ENCODE peak calls at places on chromosomes 11 and 22, in six cellular contexts. M, H, Z, B, N and I are unnamed samples.

GRCh38 chr11:6742260-6742659 is 29.5 kb downstream of the OR2AG2 start:
- DNase-seq in M (no peak), H (no peak), Z (no peak), B (no peak), N (no peak), I (no peak)

GRCh38 chr11:76825726-76826396 is 34.9 kb upstream of the ACER3 start:
- DNase-seq in M (no peak), H (no peak), Z (no peak), B (no peak), N (no peak), I (no peak)

GRCh38 chr11:61890536-61891330 is 612 bp downstream of the FADS3 start:
- DNase-seq in M (peak; percentile 80), H (peak; percentile 74), Z (peak; percentile 55), B (peak; percentile 63), N (no peak), I (peak; percentile 66)

GRCh38 chr11:127895776-127896175 is 691.6 kb downstream of the ETS1 start:
- DNase-seq in M (no peak), H (no peak), Z (no peak), B (no peak), N (no peak), I (no peak)

GRCh38 chr11:114233755-114234154 is 62.4 kb upstream of the NNMT start:
- DNase-seq in M (no peak), H (no peak), Z (no peak), B (no peak), N (no peak), I (peak; percentile 25)

GRCh38 chr11:9943346-9944110 is 279.7 kb downstream of the SWAP70 start:
- DNase-seq in M (peak; percentile 68), H (no peak), Z (peak; percentile 3), B (no peak), N (no peak), I (no peak)

GRCh38 chr22:24157783-24158170 is 23.5 kb upstream of the SUSD2 start:
- DNase-seq in M (peak; percentile 27), H (no peak), Z (no peak), B (no peak), N (no peak), I (no peak)

GRCh38 chr11:88680806-88681205 is 343.3 kb upstream of the CTSC start:
- DNase-seq in M (peak; percentile 44), H (no peak), Z (no peak), B (no peak), N (no peak), I (no peak)

GRCh38 chr11:111019449-111019848 is 226.1 kb upstream of the POU2AF2 start:
- DNase-seq in M (no peak), H (no peak), Z (no peak), B (no peak), N (no peak), I (no peak)

GRCh38 chr11:61102667-61103491 is 590 bp downstream of the CD5 start:
- DNase-seq in M (no peak), H (no peak), Z (no peak), B (no peak), N (no peak), I (no peak)

GRCh38 chr22:47716890-47717615 is 954.6 kb downstream of the TBC1D22A start:
- DNase-seq in M (no peak), H (no peak), Z (no peak), B (no peak), N (no peak), I (no peak)

GRCh38 chr11:65592840-65593517 is 2.6 kb downstream of the KCNK7 start:
- DNase-seq in M (no peak), H (no peak), Z (no peak), B (no peak), N (no peak), I (no peak)

GRCh38 chr11:112219476-112220232 is 6.6 kb upstream of the PTS start:
- DNase-seq in M (peak; percentile 57), H (no peak), Z (peak; percentile 67), B (no peak), N (peak; percentile 74), I (peak; percentile 67)

GRCh38 chr22:43420991-43421665 is 9.3 kb downstream of the MPPED1 start:
- DNase-seq in M (no peak), H (peak; percentile 40), Z (no peak), B (no peak), N (no peak), I (no peak)

GRCh38 chr11:85826096-85826855 is 15.3 kb upstream of the SYTL2 start:
- DNase-seq in M (peak; percentile 38), H (no peak), Z (no peak), B (no peak), N (peak; percentile 50), I (peak; percentile 35)

GRCh38 chr11:2987881-2988280 is 4.2 kb downstream of the NAP1L4 start:
- DNase-seq in M (peak; percentile 15), H (no peak), Z (no peak), B (no peak), N (no peak), I (no peak)

DNA sequence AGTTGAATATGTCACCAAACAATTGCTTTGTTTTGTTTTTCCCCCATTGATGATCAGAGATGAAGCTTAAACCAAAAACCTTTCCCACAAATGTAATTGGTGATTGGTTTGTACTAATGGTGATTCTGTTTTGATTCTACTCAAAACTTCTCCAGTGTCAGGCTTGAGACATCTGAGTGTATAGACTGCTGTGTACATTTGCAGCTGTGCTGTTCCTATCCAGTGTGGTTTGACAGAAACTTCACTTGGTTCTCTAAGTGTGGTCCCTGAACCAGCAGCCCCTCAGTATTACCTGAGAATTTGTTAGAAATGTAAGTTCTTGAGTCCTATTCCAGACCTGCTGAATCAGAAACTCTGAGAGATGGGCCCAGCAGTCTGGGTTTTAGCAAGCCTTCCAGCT is 84.8 kb downstream of the PPP6R3 start:
- DNase-seq in M (no peak), H (no peak), Z (no peak), B (no peak), N (no peak), I (no peak)
- H3K4me1 ChIP-seq in M (peaks cover 11% of the 10 kb centered on the region), H (peaks cover 41% of the 10 kb centered on the region), Z (peaks cover 24% of the 10 kb centered on the region), B (peaks cover 24% of the 10 kb centered on the region), N (peaks cover 32% of the 10 kb centered on the region), I (peaks cover 13% of the 10 kb centered on the region)

GRCh38 chr11:105667441-105667840 is 57.6 kb downstream of the GRIA4 start:
- DNase-seq in M (no peak), H (no peak), Z (no peak), B (no peak), N (no peak), I (no peak)
- TF ChIP-seq CTCF in M (no peak), H (no peak), Z (no peak), B (no peak), N (no peak), I (no peak)

DNA sequence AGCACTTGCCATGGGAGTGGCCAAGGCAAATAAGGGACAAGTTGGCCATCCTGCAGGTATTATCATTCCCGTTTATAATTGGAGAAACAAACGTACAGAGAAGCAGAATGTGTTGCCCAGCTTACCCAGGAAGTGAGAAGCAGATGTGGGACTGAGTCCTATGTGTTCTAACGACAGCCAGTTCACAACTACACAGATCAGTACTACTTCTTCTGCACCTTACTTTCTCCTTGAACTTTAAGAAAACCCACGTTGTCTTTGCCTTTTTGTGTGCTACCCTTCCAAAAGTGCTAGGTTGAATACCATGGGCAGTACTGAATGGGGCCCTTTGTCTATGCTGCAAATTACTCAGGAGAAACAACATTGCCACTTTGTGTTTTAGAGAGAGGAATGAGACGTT is 62.8 kb upstream of the BLID start:
- DNase-seq in M (no peak), H (no peak), Z (no peak), B (no peak), N (no peak), I (no peak)
- H3K4me3 ChIP-seq in M (peak overlapping the region; percentile 80), H (no peak overlapping the region), Z (no peak overlapping the region), B (no peak overlapping the region), N (no peak overlapping the region), I (no peak overlapping the region)

DNA sequence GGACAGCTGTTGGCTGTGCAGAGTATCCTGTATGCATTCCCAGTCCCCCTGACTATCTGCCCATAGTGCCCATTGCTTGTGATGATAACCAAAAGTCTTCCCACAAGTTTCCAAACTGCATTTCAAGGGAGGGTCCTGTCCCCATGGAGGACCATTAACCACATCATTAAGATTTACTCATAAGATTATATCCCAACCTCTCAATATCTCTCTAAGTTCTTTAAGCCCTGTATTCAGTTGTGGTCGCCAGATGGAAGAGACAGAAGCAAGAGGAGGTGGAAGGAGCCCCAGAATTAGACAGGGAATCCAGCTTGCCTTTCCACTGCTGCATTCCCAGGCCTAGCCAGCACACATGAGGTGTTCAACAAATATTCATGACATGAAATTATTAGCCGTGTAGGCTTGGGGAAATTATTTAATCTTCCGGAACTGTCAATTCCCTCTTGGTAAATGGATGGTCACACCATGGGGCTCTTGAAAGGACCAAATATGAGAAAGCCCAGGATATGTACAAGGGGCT is 42.6 kb upstream of the TIMP3 start:
- DNase-seq in M (peak; percentile 59), H (no peak), Z (no peak), B (no peak), N (no peak), I (no peak)
- H3K4me1 ChIP-seq in M (peaks cover 9% of the 10 kb centered on the region), H (peaks cover 45% of the 10 kb centered on the region), Z (no peaks in the 10 kb centered on the region), B (peaks cover 6% of the 10 kb centered on the region), N (no peaks in the 10 kb centered on the region), I (no peaks in the 10 kb centered on the region)

GRCh38 chr22:20021196-20022181 is 579 bp downstream of the TANGO2 start:
- DNase-seq in M (peak; percentile 58), H (peak; percentile 85), Z (peak; percentile 79), B (peak; percentile 59), N (no peak), I (peak; percentile 17)
- TF ChIP-seq CTCF in M (no peak), H (no peak), Z (no peak), B (no peak), N (no peak), I (no peak)

DNA sequence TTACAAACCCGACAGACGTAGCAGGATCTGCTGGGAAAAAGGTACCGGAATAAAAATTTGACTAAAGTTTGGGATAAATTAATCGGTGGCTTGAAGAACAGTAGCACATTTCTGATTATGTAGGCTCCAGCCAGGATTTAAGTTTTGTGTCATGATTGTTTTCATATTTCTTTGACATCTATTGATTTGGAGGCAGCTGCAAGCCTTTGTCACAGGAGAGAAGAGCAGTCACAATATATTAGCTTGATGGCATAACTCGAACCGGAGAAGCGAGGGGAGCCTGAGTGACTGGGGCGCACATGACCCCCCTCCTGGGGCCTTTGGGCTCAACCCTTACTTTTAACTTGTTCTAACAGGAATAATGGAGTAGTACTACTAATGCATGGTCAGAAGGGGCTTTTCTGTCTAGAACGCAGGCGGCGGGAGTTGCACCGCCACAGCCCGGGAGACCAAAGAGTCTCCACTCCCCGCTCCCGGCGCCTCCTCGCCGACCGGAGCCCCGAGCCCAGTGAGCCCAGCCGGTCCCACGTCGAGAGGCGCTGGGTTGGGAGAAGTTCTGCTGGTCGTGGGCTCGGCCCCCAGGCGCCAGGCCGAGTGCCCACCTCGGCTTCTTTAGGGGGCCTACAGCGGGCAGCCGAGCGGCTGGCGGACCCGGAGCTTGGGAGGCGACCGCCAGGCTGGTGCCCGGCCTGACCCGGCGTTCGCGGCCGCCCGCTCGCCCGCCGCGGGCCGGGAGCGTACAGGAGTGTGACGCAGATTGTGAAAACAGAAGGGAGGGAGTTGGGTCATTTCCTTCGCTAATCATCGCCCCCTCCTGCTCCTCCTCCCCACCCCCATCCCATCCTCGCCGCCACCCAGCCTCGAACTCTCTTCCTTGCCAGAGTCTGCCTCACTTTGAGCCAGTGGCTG is 15.7 kb upstream of the PAX6 start:
- DNase-seq in M (peak; percentile 13), H (no peak), Z (no peak), B (peak; percentile 24), N (peak; percentile 66), I (no peak)
- H3K4me3 ChIP-seq in M (no peak overlapping the region), H (no peak overlapping the region), Z (no peak overlapping the region), B (no peak overlapping the region), N (peak overlapping the region; percentile 59), I (no peak overlapping the region)

GRCh38 chr22:26292667-26292995 is 123.4 kb downstream of the SEZ6L start:
- DNase-seq in M (no peak), H (no peak), Z (no peak), B (no peak), N (no peak), I (no peak)
- H3K4me1 ChIP-seq in M (no peaks in the 10 kb centered on the region), H (no peaks in the 10 kb centered on the region), Z (no peaks in the 10 kb centered on the region), B (no peaks in the 10 kb centered on the region), N (peaks cover 13% of the 10 kb centered on the region), I (no peaks in the 10 kb centered on the region)

GRCh38 chr11:122308286-122308685 is 192.3 kb upstream of the BLID start:
- DNase-seq in M (no peak), H (no peak), Z (no peak), B (no peak), N (no peak), I (no peak)
- TF ChIP-seq CTCF in M (no peak), H (no peak), Z (no peak), B (no peak), N (no peak), I (no peak)